ENCODE peak calls at places on chromosomes 6 and 20, in ten cellular contexts. W is NCI-H1105, Z is omental fat pad, N is occipital lobe, Q is SHP77, I is NCI-H2227 treated with DMSO at 0.1 percent for 48 hours, L is IMR-90, E is foreskin fibroblast, D is NCI-H748 treated with DMSO at 0.1 percent for 48 hours, J is naive B cell. S is an unnamed sample.

GRCh38 chr6:121733216-121733615 is 297.8 kb downstream of the GJA1 start:
- DNase-seq in L (peak), Q (no peak), J (no peak), Z (no peak), W (no peak), N (no peak), I (no peak), D (no peak), E (peak), S (no peak)

GRCh38 chr20:44642203-44643153 is 9.0 kb downstream of the ADA start:
- DNase-seq in N (no peak), W (peak), Q (peak), J (no peak), L (peak), D (no peak), I (peak), E (peak), Z (peak), S (peak)

GRCh38 chr20:45826381-45827019 is 612 bp downstream of the TNNC2 start:
- DNase-seq in I (no peak), Z (no peak), L (peak), W (no peak), Q (no peak), D (no peak), E (peak), N (no peak), J (no peak), S (no peak)

GRCh38 chr6:139625998-139626975 is 251.8 kb upstream of the CITED2 start:
- DNase-seq in L (no peak), Q (no peak), N (no peak), E (peak), Z (no peak), I (no peak), J (no peak), W (no peak), D (no peak), S (no peak)

GRCh38 chr6:7727951-7728854 is 2.3 kb downstream of the BMP6 start:
- DNase-seq in N (no peak), I (no peak), J (peak), Z (no peak), L (no peak), E (no peak), Q (no peak), W (peak), D (peak), S (no peak)

GRCh38 chr6:148487461-148487860 is 144.8 kb downstream of the SASH1 start:
- DNase-seq in Q (no peak), J (no peak), Z (no peak), I (no peak), E (no peak), D (no peak), W (no peak), N (no peak), L (no peak), S (no peak)

GRCh38 chr20:40080059-40080652 is 608.9 kb downstream of the MAFB start:
- DNase-seq in Q (no peak), W (no peak), J (no peak), D (no peak), I (no peak), Z (no peak), E (no peak), N (no peak), L (no peak), S (no peak)

GRCh38 chr6:165091121-165091785 is 218.2 kb downstream of the C6orf118 start:
- DNase-seq in L (no peak), N (no peak), E (no peak), I (no peak), Q (no peak), W (no peak), Z (no peak), D (no peak), J (no peak), S (no peak)

GRCh38 chr6:46221221-46221793 is 50.5 kb upstream of the ENPP5 start:
- DNase-seq in J (peak), Z (no peak), W (peak), D (peak), E (no peak), Q (peak), N (no peak), L (peak), I (peak), S (no peak)

GRCh38 chr6:87731818-87732661 is 30.0 kb upstream of the AKIRIN2 start:
- DNase-seq in W (peak), J (no peak), Z (peak), Q (peak), N (no peak), I (peak), E (peak), L (peak), D (peak), S (peak)

GRCh38 chr20:11136691-11137090 is 462.9 kb upstream of the JAG1 start:
- DNase-seq in W (no peak), Z (no peak), L (no peak), J (no peak), Q (no peak), I (no peak), N (no peak), E (no peak), D (no peak), S (no peak)

GRCh38 chr20:11373391-11373790 is 544.3 kb upstream of the BTBD3 start:
- DNase-seq in I (no peak), L (no peak), Q (no peak), E (no peak), J (no peak), D (peak), N (peak), Z (no peak), W (peak), S (no peak)

GRCh38 chr20:64214113-64214512 is 41.4 kb upstream of the PCMTD2 start:
- DNase-seq in I (no peak), W (no peak), Q (no peak), L (no peak), N (no peak), J (no peak), D (no peak), Z (no peak), E (no peak), S (no peak)

GRCh38 chr6:422423-423061 is 31.0 kb downstream of the IRF4 start:
- DNase-seq in I (no peak), Z (no peak), N (no peak), L (peak), E (peak), W (no peak), D (no peak), Q (no peak), J (no peak), S (no peak)

GRCh38 chr6:137471497-137471896 is 22.7 kb downstream of the OLIG3 start:
- DNase-seq in Z (no peak), D (no peak), L (no peak), W (no peak), Q (no peak), I (no peak), J (no peak), E (no peak), N (no peak), S (no peak)

GRCh38 chr6:100721256-100721655 is 159.9 kb downstream of the ASCC3 start:
- DNase-seq in E (peak), D (no peak), Q (no peak), Z (no peak), J (no peak), N (no peak), L (peak), W (no peak), I (no peak), S (no peak)

GRCh38 chr20:19964289-19965263 is 52.6 kb upstream of the NAA20 start:
- DNase-seq in Z (no peak), J (no peak), D (no peak), L (peak), W (no peak), Q (peak), E (peak), N (no peak), I (no peak), S (peak)

GRCh38 chr6:1787894-1788293 is 178.2 kb downstream of the FOXC1 start:
- DNase-seq in I (no peak), Q (no peak), J (no peak), W (no peak), D (no peak), Z (no peak), E (peak), L (peak), N (no peak), S (no peak)

GRCh38 chr20:63828545-63828944 is 2.5 kb downstream of the ZBTB46 start:
- DNase-seq in I (no peak), Q (no peak), J (no peak), L (no peak), W (no peak), N (no peak), E (no peak), Z (no peak), D (no peak), S (no peak)

GRCh38 chr6:149242883-149243282 is 74.6 kb upstream of the TAB2 start:
- DNase-seq in W (no peak), J (no peak), E (no peak), N (no peak), D (no peak), Z (no peak), Q (no peak), L (peak), I (no peak), S (no peak)

GRCh38 chr6:132734694-132735236 is 20.9 kb upstream of the VNN1 start:
- DNase-seq in N (no peak), D (peak), E (peak), Z (no peak), W (no peak), Q (no peak), L (peak), I (no peak), J (no peak), S (no peak)

GRCh38 chr20:19784511-19785172 is 26.6 kb downstream of the RIN2 start:
- DNase-seq in Q (peak), N (peak), D (peak), I (peak), J (peak), Z (no peak), E (peak), W (peak), L (peak), S (peak)

GRCh38 chr6:33558801-33559200 is 21.3 kb downstream of the BAK1 start:
- DNase-seq in W (no peak), E (no peak), N (no peak), Z (no peak), Q (no peak), I (no peak), L (no peak), D (no peak), J (no peak), S (no peak)

GRCh38 chr6:149169761-149170359 is 147.7 kb upstream of the TAB2 start:
- DNase-seq in N (no peak), Z (no peak), L (no peak), D (no peak), J (no peak), Q (no peak), E (peak), I (no peak), W (no peak), S (no peak)

GRCh38 chr6:26330835-26331808 is 33.9 kb upstream of the BTN3A2 start:
- DNase-seq in N (no peak), W (no peak), D (peak), I (peak), L (peak), E (no peak), Q (peak), J (no peak), Z (no peak), S (no peak)

GRCh38 chr20:17664025-17664638 is 17.9 kb downstream of the RRBP1 start:
- DNase-seq in J (no peak), Q (no peak), I (no peak), D (no peak), Z (no peak), L (no peak), E (no peak), N (no peak), W (no peak), S (no peak)

GRCh38 chr6:34272022-34272926 is 23.5 kb upstream of the SMIM29 start:
- DNase-seq in W (no peak), D (no peak), E (no peak), Q (no peak), Z (no peak), L (no peak), I (no peak), N (no peak), J (no peak), S (no peak)